ENCODE peak calls at places on chromosomes 6 and 20, in five cellular contexts. L is GM12891, C is GM12878, N is K562, Z is HepG2. Y is an unnamed sample.
A peak's percentile ranks its signal among the peaks of the same experiment; 100 is the strongest.

GRCh38 chr6:73282876-73283275 is 19.9 kb upstream of the KHDC1 start:
- DNase-seq in Z (no peak), N (no peak), C (no peak), L (no peak), Y (no peak)

GRCh38 chr20:31567380-31567720 is 37.7 kb upstream of the ID1 start:
- DNase-seq in L (no peak), N (no peak), C (no peak), Z (no peak), Y (no peak)

GRCh38 chr20:1654994-1655393 is 2.6 kb downstream of the SIRPG start:
- DNase-seq in C (no peak), L (no peak), Z (no peak), N (no peak), Y (no peak)

GRCh38 chr20:37309941-37310590 is 20.6 kb downstream of the MANBAL start:
- DNase-seq in L (no peak), C (no peak), N (no peak), Z (no peak), Y (no peak)

GRCh38 chr20:36572701-36573102 is 695 bp upstream of the TGIF2 start:
- DNase-seq in N (peak; percentile 39), L (no peak), Z (peak; percentile 65), C (no peak), Y (no peak)

GRCh38 chr6:39884696-39885095 is 49.6 kb downstream of the MOCS1 start:
- DNase-seq in L (no peak), C (no peak), N (no peak), Z (no peak), Y (no peak)

GRCh38 chr6:2845880-2846208 is 4.2 kb upstream of the SERPINB1 start:
- DNase-seq in L (no peak), Z (no peak), C (no peak), N (no peak), Y (no peak)

GRCh38 chr6:156916108-156916801 is 139.1 kb downstream of the ARID1B start:
- DNase-seq in Z (no peak), N (no peak), C (no peak), L (no peak), Y (peak; percentile 19)

GRCh38 chr20:58213716-58214115 is 14.7 kb downstream of the ANKRD60 start:
- DNase-seq in N (no peak), C (no peak), L (no peak), Z (no peak), Y (no peak)

GRCh38 chr6:36577298-36577697 is 16.9 kb upstream of the SRSF3 start:
- DNase-seq in N (peak; percentile 41), Z (peak; percentile 75), C (no peak), L (no peak), Y (no peak)

GRCh38 chr20:49925901-49926454 is 10.2 kb upstream of the RNF114 start:
- DNase-seq in Z (no peak), L (no peak), C (no peak), N (no peak), Y (no peak)

GRCh38 chr20:64057628-64058498 is 5.1 kb upstream of the TCEA2 start:
- DNase-seq in Z (peak; percentile 83), N (peak; percentile 89), L (peak; percentile 95), C (no peak), Y (peak; percentile 98)

GRCh38 chr6:142384455-142385332 is 82.9 kb downstream of the ADGRG6 start:
- DNase-seq in L (no peak), Z (no peak), N (no peak), C (no peak), Y (no peak)

GRCh38 chr6:101146389-101146788 is 247.1 kb upstream of the GRIK2 start:
- DNase-seq in Z (no peak), C (no peak), L (no peak), N (no peak), Y (no peak)
- TF ChIP-seq TAF1 in Z (no peak), C (no peak), L (no peak), N (no peak), Y (no peak)

DNA sequence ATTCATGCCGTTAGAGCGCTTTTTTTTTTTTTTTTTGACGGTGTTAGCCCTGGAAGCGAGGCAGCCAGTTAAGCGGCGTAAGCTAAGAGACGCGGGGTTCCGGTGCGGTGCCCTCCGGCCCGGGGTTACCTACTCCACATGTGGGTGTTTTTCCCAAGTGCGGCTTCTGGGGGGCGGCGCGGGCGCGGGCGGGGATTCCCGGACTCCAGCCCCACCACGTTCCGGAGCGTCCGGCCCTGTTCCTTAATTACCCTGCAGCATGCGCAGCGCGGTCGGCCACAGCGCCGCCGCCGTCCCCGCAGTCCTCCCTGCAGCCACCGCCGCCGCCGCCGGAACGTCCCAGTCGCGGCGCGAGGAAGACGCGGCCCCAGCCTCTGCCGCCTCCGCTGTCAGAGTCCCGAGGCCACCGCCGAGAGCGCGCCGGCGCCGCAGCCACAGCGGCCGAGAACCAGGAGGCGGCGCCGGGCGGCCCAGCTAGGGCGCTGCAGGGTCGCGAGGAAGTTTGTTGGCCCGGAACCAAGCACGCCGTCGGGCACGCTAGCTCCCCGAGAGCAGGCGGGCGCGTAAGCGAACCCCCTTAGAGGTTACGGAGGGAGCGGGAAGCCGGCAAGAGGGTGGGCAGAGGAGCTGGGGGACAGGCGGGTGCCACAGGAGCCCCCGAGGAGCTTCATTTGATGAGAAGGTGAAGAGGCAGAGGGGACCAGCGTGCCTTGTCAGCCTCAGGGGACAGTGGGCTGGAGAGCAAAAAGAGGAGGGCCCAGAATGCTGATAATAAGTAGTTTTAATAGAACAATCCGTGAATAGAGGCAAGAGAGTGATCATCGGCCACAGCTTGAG is 937 bp downstream of the COL19A1 start:
- DNase-seq in C (no peak), Z (peak; percentile 12), L (peak; percentile 36), N (peak; percentile 7), Y (peak; percentile 35)
- TF ChIP-seq POLR2AphosphoS5 in C (no peak), Z (no peak), L (no peak), N (no peak), Y (no peak)

DNA sequence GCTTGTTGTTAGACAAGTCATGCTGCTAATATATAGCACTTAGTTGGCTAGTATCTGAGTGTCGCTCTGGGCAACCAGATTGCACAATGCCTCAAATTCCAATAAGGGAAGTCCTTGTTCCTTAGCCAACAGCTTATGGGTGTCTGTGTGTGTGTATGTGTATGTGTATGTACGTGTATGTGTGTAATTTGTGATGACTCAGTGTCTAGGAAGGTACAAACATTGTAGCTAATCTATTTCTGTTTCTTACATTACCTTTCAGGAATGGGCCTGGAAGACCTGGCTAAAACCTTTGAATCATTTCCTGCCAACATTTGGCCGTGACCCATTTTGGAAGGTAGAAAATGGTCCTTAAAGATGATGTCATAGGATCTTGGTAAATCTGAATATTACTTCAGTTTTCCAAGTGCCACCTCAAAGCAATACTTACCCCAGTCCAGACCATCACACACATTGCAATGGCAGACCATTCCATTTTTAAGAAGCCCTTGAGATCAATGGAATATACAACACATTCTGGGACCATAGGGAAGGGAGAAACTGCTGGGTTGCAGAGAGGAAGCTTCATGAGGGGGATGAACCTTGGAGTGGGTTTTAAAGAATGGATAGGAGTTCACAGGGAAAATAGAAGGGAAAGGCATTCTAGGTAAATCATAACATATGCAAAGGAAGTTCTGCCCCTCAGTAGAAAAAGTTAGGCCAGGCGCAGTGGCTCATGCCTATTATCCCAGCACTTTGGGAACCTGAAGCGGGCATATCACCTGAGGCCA is 25.1 kb downstream of the NEDD9 start:
- DNase-seq in Z (peak; percentile 98), L (no peak), C (no peak), N (no peak), Y (no peak)
- TF ChIP-seq POLR2A in Z (no peak), L (no peak), C (no peak), N (no peak), Y (no peak)

GRCh38 chr6:69696273-69696672 is 100.5 kb downstream of the LMBRD1 start:
- DNase-seq in C (no peak), N (no peak), Z (no peak), L (no peak), Y (no peak)
- TF ChIP-seq TAF1 in C (no peak), N (no peak), Z (no peak), L (no peak), Y (no peak)

DNA sequence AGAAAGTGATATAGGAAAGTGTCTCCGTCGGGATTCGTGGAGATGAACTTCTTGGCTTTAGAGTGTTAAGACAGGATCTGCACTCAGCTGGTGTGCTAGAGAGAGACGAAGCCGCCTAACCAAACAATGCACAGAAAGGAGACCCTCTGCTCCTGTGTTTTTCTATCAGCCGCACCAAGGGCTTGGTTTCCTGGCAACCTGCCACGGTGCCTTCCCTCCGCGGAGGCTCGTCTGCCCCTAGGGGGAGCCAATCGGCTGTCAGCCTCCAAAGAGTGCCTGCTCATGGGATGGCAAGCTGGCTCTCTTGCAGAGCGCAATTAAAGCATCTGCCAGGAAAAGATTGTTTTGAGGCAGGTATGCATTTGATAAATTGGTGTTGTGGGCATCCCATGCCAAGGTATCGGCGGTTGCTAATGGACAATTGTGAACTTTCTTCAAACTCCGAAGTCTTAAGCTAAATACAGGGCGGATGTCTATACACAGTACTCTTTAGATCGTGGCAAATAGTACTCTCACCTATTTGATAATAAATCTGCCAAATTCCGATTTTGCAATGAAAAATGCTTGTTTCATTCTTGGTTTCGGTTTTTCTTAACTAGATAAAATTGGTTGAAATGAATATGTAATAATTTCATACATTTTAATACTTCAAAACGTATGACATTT is 603.3 kb downstream of the RNF144B start:
- DNase-seq in Z (peak; percentile 58), N (peak; percentile 56), L (peak; percentile 11), C (no peak), Y (no peak)
- TF ChIP-seq POLR2AphosphoS5 in Z (no peak), N (no peak), L (no peak), C (no peak), Y (no peak)

GRCh38 chr6:166497087-166497899 is 89.2 kb downstream of the RAMACL start:
- DNase-seq in N (no peak), L (no peak), C (no peak), Z (no peak), Y (no peak)

GRCh38 chr6:166498228-166498627 is 88.2 kb downstream of the RAMACL start:
- DNase-seq in C (no peak), L (no peak), Z (no peak), N (no peak), Y (no peak)

GRCh38 chr6:166499350-166500163 is 86.9 kb downstream of the RAMACL start:
- DNase-seq in L (no peak), N (no peak), Z (no peak), C (peak; percentile 34), Y (no peak)

GRCh38 chr6:166500246-166500645 is 86.2 kb downstream of the RAMACL start:
- DNase-seq in N (no peak), Z (no peak), C (no peak), L (no peak), Y (no peak)

GRCh38 chr6:166498661-166499349 is 87.7 kb downstream of the RAMACL start:
- DNase-seq in L (no peak), Z (no peak), C (no peak), N (no peak), Y (no peak)
- TF ChIP-seq POLR2A in L (no peak), Z (no peak), C (no peak), N (no peak), Y (no peak)

DNA sequence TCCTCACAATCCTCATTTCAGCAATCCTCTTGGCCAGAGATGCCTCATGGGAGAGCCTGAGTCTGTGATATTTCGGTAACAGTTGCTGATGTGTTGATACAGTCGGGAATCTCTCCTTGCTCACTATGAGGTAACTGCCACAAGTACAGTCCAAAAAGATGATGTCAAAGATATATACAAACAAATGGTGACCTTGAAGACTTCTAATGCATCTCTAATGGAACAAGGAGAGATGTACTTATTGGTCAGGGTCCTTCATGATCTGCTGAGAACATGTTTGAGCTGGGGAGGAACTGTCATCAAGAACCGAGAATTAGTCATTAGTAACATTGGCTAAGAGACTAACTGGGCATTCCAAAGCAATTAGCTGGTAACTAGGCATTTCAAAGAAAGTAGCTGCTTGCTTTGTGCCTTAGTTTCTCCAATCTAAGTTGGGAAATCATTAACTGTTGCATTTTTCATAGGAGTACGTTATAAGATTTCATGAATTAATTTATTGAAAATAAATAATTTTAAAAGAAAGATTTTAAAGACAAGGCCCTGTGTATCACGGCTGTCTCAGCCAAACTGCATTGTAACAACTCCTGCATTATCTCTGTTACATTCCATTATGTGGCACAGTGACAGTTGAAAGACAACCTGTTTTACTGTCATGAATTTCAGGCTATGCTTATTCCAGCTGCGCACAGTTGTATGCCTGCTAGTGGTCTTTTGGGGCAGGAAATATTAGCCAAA is 56.0 kb downstream of the FILIP1 start:
- DNase-seq in N (no peak), Z (no peak), C (no peak), L (no peak), Y (no peak)
- TF ChIP-seq TAF1 in N (no peak), Z (no peak), C (no peak), L (no peak), Y (no peak)